ENCODE peak calls at places on chromosomes 13 and 19, in ten cellular contexts. One of them, this sample, is unnamed.
A peak's percentile ranks its signal among the peaks of the same experiment; 100 is the strongest.

GRCh38 chr13:94110011-94110410 is 369.5 kb downstream of the DCT start:
- DNase-seq in SHP77 treated with DMSO at 0.1 percent for 48 hours: no peak
- DNase-seq in T-helper 2 cell: no peak
- DNase-seq in fibroblast of the conjunctiva: no peak
- DNase-seq in SK-N-DZ: no peak
- DNase-seq in NCI-H2081: no peak
- DNase-seq in mucosa of gallbladder: no peak
- DNase-seq in stimulated activated CD8-positive, alpha-beta memory T cell treated with anti-CD3 and anti-CD28 coated beads, Interleukin-7, amount 100 ng/mL, for 48 hours: no peak
- DNase-seq in thyroid gland: no peak
- DNase-seq in neural progenitor cell: no peak
- DNase-seq in this sample: no peak

GRCh38 chr13:19056984-19057490 is 124.6 kb downstream of the TUBA3C start:
- DNase-seq in neural progenitor cell: no peak
- DNase-seq in mucosa of gallbladder: no peak
- DNase-seq in T-helper 2 cell: no peak
- DNase-seq in thyroid gland: no peak
- DNase-seq in stimulated activated CD8-positive, alpha-beta memory T cell treated with anti-CD3 and anti-CD28 coated beads, Interleukin-7, amount 100 ng/mL, for 48 hours: no peak
- DNase-seq in fibroblast of the conjunctiva: no peak
- DNase-seq in SHP77 treated with DMSO at 0.1 percent for 48 hours: no peak
- DNase-seq in SK-N-DZ: no peak
- DNase-seq in NCI-H2081: no peak
- DNase-seq in this sample: no peak

GRCh38 chr19:11106477-11106876 is 17.2 kb downstream of the LDLR start:
- DNase-seq in mucosa of gallbladder: peak; percentile 59
- DNase-seq in SHP77 treated with DMSO at 0.1 percent for 48 hours: no peak
- DNase-seq in NCI-H2081: no peak
- DNase-seq in SK-N-DZ: peak; percentile 63
- DNase-seq in thyroid gland: no peak
- DNase-seq in T-helper 2 cell: no peak
- DNase-seq in neural progenitor cell: no peak
- DNase-seq in fibroblast of the conjunctiva: no peak
- DNase-seq in stimulated activated CD8-positive, alpha-beta memory T cell treated with anti-CD3 and anti-CD28 coated beads, Interleukin-7, amount 100 ng/mL, for 48 hours: no peak
- DNase-seq in this sample: no peak

GRCh38 chr13:92677571-92677970 is 549.0 kb upstream of the GPC6 start:
- DNase-seq in thyroid gland: no peak
- DNase-seq in NCI-H2081: no peak
- DNase-seq in T-helper 2 cell: no peak
- DNase-seq in neural progenitor cell: peak; percentile 33
- DNase-seq in mucosa of gallbladder: no peak
- DNase-seq in fibroblast of the conjunctiva: no peak
- DNase-seq in SK-N-DZ: no peak
- DNase-seq in stimulated activated CD8-positive, alpha-beta memory T cell treated with anti-CD3 and anti-CD28 coated beads, Interleukin-7, amount 100 ng/mL, for 48 hours: no peak
- DNase-seq in SHP77 treated with DMSO at 0.1 percent for 48 hours: no peak
- DNase-seq in this sample: no peak

GRCh38 chr13:43516401-43516826 is 270.4 kb downstream of the ENOX1 start:
- DNase-seq in NCI-H2081: no peak
- DNase-seq in T-helper 2 cell: no peak
- DNase-seq in fibroblast of the conjunctiva: peak; percentile 63
- DNase-seq in stimulated activated CD8-positive, alpha-beta memory T cell treated with anti-CD3 and anti-CD28 coated beads, Interleukin-7, amount 100 ng/mL, for 48 hours: no peak
- DNase-seq in neural progenitor cell: no peak
- DNase-seq in SHP77 treated with DMSO at 0.1 percent for 48 hours: no peak
- DNase-seq in mucosa of gallbladder: peak; percentile 38
- DNase-seq in SK-N-DZ: no peak
- DNase-seq in thyroid gland: no peak
- DNase-seq in this sample: no peak

GRCh38 chr19:48543121-48543710 is 8.8 kb upstream of the SULT2B1 start:
- DNase-seq in neural progenitor cell: no peak
- DNase-seq in stimulated activated CD8-positive, alpha-beta memory T cell treated with anti-CD3 and anti-CD28 coated beads, Interleukin-7, amount 100 ng/mL, for 48 hours: no peak
- DNase-seq in T-helper 2 cell: no peak
- DNase-seq in SHP77 treated with DMSO at 0.1 percent for 48 hours: no peak
- DNase-seq in mucosa of gallbladder: peak; percentile 58
- DNase-seq in thyroid gland: peak; percentile 78
- DNase-seq in NCI-H2081: no peak
- DNase-seq in SK-N-DZ: no peak
- DNase-seq in fibroblast of the conjunctiva: no peak
- DNase-seq in this sample: no peak

GRCh38 chr13:106133025-106133424 is 402.4 kb downstream of the EFNB2 start:
- DNase-seq in thyroid gland: no peak
- DNase-seq in SHP77 treated with DMSO at 0.1 percent for 48 hours: no peak
- DNase-seq in NCI-H2081: no peak
- DNase-seq in SK-N-DZ: no peak
- DNase-seq in neural progenitor cell: no peak
- DNase-seq in stimulated activated CD8-positive, alpha-beta memory T cell treated with anti-CD3 and anti-CD28 coated beads, Interleukin-7, amount 100 ng/mL, for 48 hours: no peak
- DNase-seq in T-helper 2 cell: no peak
- DNase-seq in fibroblast of the conjunctiva: peak; percentile 47
- DNase-seq in mucosa of gallbladder: no peak
- DNase-seq in this sample: no peak

GRCh38 chr19:12841094-12841493 is 2.8 kb downstream of the MAST1 start:
- DNase-seq in SK-N-DZ: peak; percentile 93
- DNase-seq in NCI-H2081: no peak
- DNase-seq in mucosa of gallbladder: no peak
- DNase-seq in neural progenitor cell: peak; percentile 100
- DNase-seq in fibroblast of the conjunctiva: no peak
- DNase-seq in stimulated activated CD8-positive, alpha-beta memory T cell treated with anti-CD3 and anti-CD28 coated beads, Interleukin-7, amount 100 ng/mL, for 48 hours: no peak
- DNase-seq in thyroid gland: peak; percentile 6
- DNase-seq in T-helper 2 cell: no peak
- DNase-seq in SHP77 treated with DMSO at 0.1 percent for 48 hours: no peak
- DNase-seq in this sample: no peak

GRCh38 chr19:11169896-11170678 is 14.5 kb upstream of the SPC24 start:
- DNase-seq in T-helper 2 cell: no peak
- DNase-seq in SK-N-DZ: no peak
- DNase-seq in neural progenitor cell: no peak
- DNase-seq in stimulated activated CD8-positive, alpha-beta memory T cell treated with anti-CD3 and anti-CD28 coated beads, Interleukin-7, amount 100 ng/mL, for 48 hours: no peak
- DNase-seq in NCI-H2081: no peak
- DNase-seq in fibroblast of the conjunctiva: no peak
- DNase-seq in mucosa of gallbladder: no peak
- DNase-seq in SHP77 treated with DMSO at 0.1 percent for 48 hours: no peak
- DNase-seq in thyroid gland: no peak
- DNase-seq in this sample: no peak

GRCh38 chr19:741506-742131 is 9.3 kb upstream of the MISP start:
- DNase-seq in SHP77 treated with DMSO at 0.1 percent for 48 hours: no peak
- DNase-seq in fibroblast of the conjunctiva: no peak
- DNase-seq in SK-N-DZ: peak; percentile 58
- DNase-seq in thyroid gland: no peak
- DNase-seq in neural progenitor cell: peak; percentile 70
- DNase-seq in stimulated activated CD8-positive, alpha-beta memory T cell treated with anti-CD3 and anti-CD28 coated beads, Interleukin-7, amount 100 ng/mL, for 48 hours: no peak
- DNase-seq in mucosa of gallbladder: no peak
- DNase-seq in NCI-H2081: no peak
- DNase-seq in T-helper 2 cell: no peak
- DNase-seq in this sample: no peak

GRCh38 chr19:49987159-49987698 is 26.3 kb upstream of the SIGLEC11 start:
- DNase-seq in NCI-H2081: no peak
- DNase-seq in stimulated activated CD8-positive, alpha-beta memory T cell treated with anti-CD3 and anti-CD28 coated beads, Interleukin-7, amount 100 ng/mL, for 48 hours: peak; percentile 61
- DNase-seq in thyroid gland: peak; percentile 87
- DNase-seq in SHP77 treated with DMSO at 0.1 percent for 48 hours: no peak
- DNase-seq in T-helper 2 cell: peak; percentile 61
- DNase-seq in neural progenitor cell: peak; percentile 99
- DNase-seq in SK-N-DZ: peak; percentile 42
- DNase-seq in mucosa of gallbladder: peak; percentile 95
- DNase-seq in fibroblast of the conjunctiva: peak; percentile 72
- DNase-seq in this sample: peak; percentile 66

GRCh38 chr19:1651548-1652394 is 644 bp downstream of the TCF3 start:
- DNase-seq in NCI-H2081: no peak
- DNase-seq in neural progenitor cell: peak; percentile 79
- DNase-seq in SHP77 treated with DMSO at 0.1 percent for 48 hours: no peak
- DNase-seq in T-helper 2 cell: no peak
- DNase-seq in SK-N-DZ: no peak
- DNase-seq in mucosa of gallbladder: no peak
- DNase-seq in thyroid gland: peak; percentile 55
- DNase-seq in stimulated activated CD8-positive, alpha-beta memory T cell treated with anti-CD3 and anti-CD28 coated beads, Interleukin-7, amount 100 ng/mL, for 48 hours: no peak
- DNase-seq in fibroblast of the conjunctiva: no peak
- DNase-seq in this sample: peak; percentile 53

GRCh38 chr19:3397266-3398022 is 31.1 kb downstream of the NFIC start:
- DNase-seq in NCI-H2081: no peak
- DNase-seq in stimulated activated CD8-positive, alpha-beta memory T cell treated with anti-CD3 and anti-CD28 coated beads, Interleukin-7, amount 100 ng/mL, for 48 hours: no peak
- DNase-seq in thyroid gland: peak; percentile 75
- DNase-seq in neural progenitor cell: peak; percentile 30
- DNase-seq in T-helper 2 cell: no peak
- DNase-seq in SK-N-DZ: no peak
- DNase-seq in SHP77 treated with DMSO at 0.1 percent for 48 hours: no peak
- DNase-seq in fibroblast of the conjunctiva: no peak
- DNase-seq in mucosa of gallbladder: peak; percentile 31
- DNase-seq in this sample: no peak

GRCh38 chr13:42865703-42866102 is 84.3 kb downstream of the FAM216B start:
- DNase-seq in stimulated activated CD8-positive, alpha-beta memory T cell treated with anti-CD3 and anti-CD28 coated beads, Interleukin-7, amount 100 ng/mL, for 48 hours: no peak
- DNase-seq in neural progenitor cell: no peak
- DNase-seq in mucosa of gallbladder: no peak
- DNase-seq in fibroblast of the conjunctiva: no peak
- DNase-seq in SK-N-DZ: peak; percentile 46
- DNase-seq in SHP77 treated with DMSO at 0.1 percent for 48 hours: no peak
- DNase-seq in T-helper 2 cell: no peak
- DNase-seq in thyroid gland: no peak
- DNase-seq in NCI-H2081: no peak
- DNase-seq in this sample: no peak

GRCh38 chr13:71861769-71862168 is 5.2 kb downstream of the DACH1 start:
- DNase-seq in T-helper 2 cell: no peak
- DNase-seq in SK-N-DZ: no peak
- DNase-seq in thyroid gland: no peak
- DNase-seq in stimulated activated CD8-positive, alpha-beta memory T cell treated with anti-CD3 and anti-CD28 coated beads, Interleukin-7, amount 100 ng/mL, for 48 hours: no peak
- DNase-seq in fibroblast of the conjunctiva: no peak
- DNase-seq in NCI-H2081: no peak
- DNase-seq in mucosa of gallbladder: no peak
- DNase-seq in SHP77 treated with DMSO at 0.1 percent for 48 hours: no peak
- DNase-seq in neural progenitor cell: no peak
- DNase-seq in this sample: no peak

GRCh38 chr19:19552811-19553210 is 14.7 kb downstream of the CILP2 start:
- DNase-seq in mucosa of gallbladder: no peak
- DNase-seq in stimulated activated CD8-positive, alpha-beta memory T cell treated with anti-CD3 and anti-CD28 coated beads, Interleukin-7, amount 100 ng/mL, for 48 hours: no peak
- DNase-seq in SHP77 treated with DMSO at 0.1 percent for 48 hours: no peak
- DNase-seq in NCI-H2081: no peak
- DNase-seq in fibroblast of the conjunctiva: no peak
- DNase-seq in thyroid gland: no peak
- DNase-seq in neural progenitor cell: peak; percentile 65
- DNase-seq in SK-N-DZ: peak; percentile 47
- DNase-seq in T-helper 2 cell: no peak
- DNase-seq in this sample: no peak

GRCh38 chr19:15114153-15114540 is 6.9 kb downstream of the SYDE1 start:
- DNase-seq in stimulated activated CD8-positive, alpha-beta memory T cell treated with anti-CD3 and anti-CD28 coated beads, Interleukin-7, amount 100 ng/mL, for 48 hours: no peak
- DNase-seq in mucosa of gallbladder: no peak
- DNase-seq in neural progenitor cell: no peak
- DNase-seq in NCI-H2081: no peak
- DNase-seq in T-helper 2 cell: no peak
- DNase-seq in SK-N-DZ: no peak
- DNase-seq in SHP77 treated with DMSO at 0.1 percent for 48 hours: no peak
- DNase-seq in thyroid gland: no peak
- DNase-seq in fibroblast of the conjunctiva: peak; percentile 28
- DNase-seq in this sample: no peak

GRCh38 chr13:111335263-111335662 is 14.8 kb downstream of the TEX29 start:
- DNase-seq in SK-N-DZ: no peak
- DNase-seq in SHP77 treated with DMSO at 0.1 percent for 48 hours: no peak
- DNase-seq in thyroid gland: no peak
- DNase-seq in mucosa of gallbladder: no peak
- DNase-seq in neural progenitor cell: no peak
- DNase-seq in fibroblast of the conjunctiva: no peak
- DNase-seq in stimulated activated CD8-positive, alpha-beta memory T cell treated with anti-CD3 and anti-CD28 coated beads, Interleukin-7, amount 100 ng/mL, for 48 hours: no peak
- DNase-seq in T-helper 2 cell: no peak
- DNase-seq in NCI-H2081: no peak
- DNase-seq in this sample: no peak

GRCh38 chr13:72112216-72112615 is 245.2 kb upstream of the DACH1 start:
- DNase-seq in SK-N-DZ: no peak
- DNase-seq in T-helper 2 cell: no peak
- DNase-seq in stimulated activated CD8-positive, alpha-beta memory T cell treated with anti-CD3 and anti-CD28 coated beads, Interleukin-7, amount 100 ng/mL, for 48 hours: no peak
- DNase-seq in thyroid gland: no peak
- DNase-seq in neural progenitor cell: no peak
- DNase-seq in mucosa of gallbladder: no peak
- DNase-seq in SHP77 treated with DMSO at 0.1 percent for 48 hours: no peak
- DNase-seq in fibroblast of the conjunctiva: no peak
- DNase-seq in NCI-H2081: no peak
- DNase-seq in this sample: no peak

GRCh38 chr13:46267166-46267565 is 55.4 kb downstream of the LRRC63 start:
- DNase-seq in stimulated activated CD8-positive, alpha-beta memory T cell treated with anti-CD3 and anti-CD28 coated beads, Interleukin-7, amount 100 ng/mL, for 48 hours: no peak
- DNase-seq in thyroid gland: no peak
- DNase-seq in SHP77 treated with DMSO at 0.1 percent for 48 hours: no peak
- DNase-seq in fibroblast of the conjunctiva: no peak
- DNase-seq in neural progenitor cell: no peak
- DNase-seq in T-helper 2 cell: no peak
- DNase-seq in SK-N-DZ: no peak
- DNase-seq in NCI-H2081: no peak
- DNase-seq in mucosa of gallbladder: no peak
- DNase-seq in this sample: no peak

This sample was measured in stimulated activated naive CD4-positive, alpha-beta T cell treated with Interleukin-2 at 50 U/mL for 16 hours.